ENCODE peak calls at places on chromosomes 11 and 22, in eight cellular contexts. C is stimulated activated CD4-positive, alpha-beta T cell treated with anti-CD3 and anti-CD28 coated beads, Interleukin-4, amount 100 ng/mL, for 48 hours; N is upper lobe of right lung; V is BJ; S is EL; Y is skeletal muscle cell; H is LHCN-M2; L is fibroblast of the conjunctiva. P is an unnamed sample.

GRCh38 chr22:23241562-23242472 is 61.5 kb downstream of the BCR start:
- DNase-seq in C (no peak), N (no peak), V (no peak), S (no peak), Y (no peak), H (no peak), L (no peak), P (no peak)

GRCh38 chr11:116187026-116187425 is 585.8 kb downstream of the BUD13 start:
- DNase-seq in C (no peak), N (no peak), V (no peak), S (no peak), Y (no peak), H (no peak), L (no peak), P (no peak)

GRCh38 chr11:67373916-67374570 is 645 bp upstream of the CLCF1 start:
- DNase-seq in C (no peak), N (peak), V (peak), S (peak), Y (peak), H (peak), L (peak), P (peak)

GRCh38 chr11:68641880-68642279 is 42.5 kb upstream of the GAL start:
- DNase-seq in C (no peak), N (no peak), V (no peak), S (no peak), Y (no peak), H (no peak), L (no peak), P (no peak)

GRCh38 chr22:23762866-23763578 is at the start of gene C22orf15:
- DNase-seq in C (no peak), N (no peak), V (no peak), S (peak), Y (no peak), H (no peak), L (no peak), P (peak)

GRCh38 chr22:38569181-38569971 is 607 bp downstream of the DMC1 start:
- DNase-seq in C (peak), N (no peak), V (no peak), S (no peak), Y (no peak), H (no peak), L (no peak), P (no peak)

GRCh38 chr11:44619931-44620725 is 54.7 kb downstream of the CD82 start:
- DNase-seq in C (no peak), N (peak), V (no peak), S (no peak), Y (no peak), H (no peak), L (no peak), P (no peak)

GRCh38 chr11:100673063-100673462 is 14.0 kb upstream of the ARHGAP42 start:
- DNase-seq in C (no peak), N (no peak), V (no peak), S (no peak), Y (no peak), H (no peak), L (no peak), P (no peak)

GRCh38 chr11:14499560-14500180 is at the start of gene COPB1:
- DNase-seq in C (peak), N (peak), V (peak), S (peak), Y (peak), H (peak), L (peak), P (peak)

GRCh38 chr22:27668828-27669797 is 132.4 kb downstream of the MN1 start:
- DNase-seq in C (no peak), N (no peak), V (peak), S (peak), Y (peak), H (peak), L (no peak), P (peak)

GRCh38 chr11:1356007-1356435 is 33.7 kb upstream of the BRSK2 start:
- DNase-seq in C (no peak), N (peak), V (no peak), S (no peak), Y (no peak), H (no peak), L (no peak), P (no peak)

GRCh38 chr11:27295928-27296327 is 67.1 kb downstream of the CCDC34 start:
- DNase-seq in C (no peak), N (no peak), V (no peak), S (no peak), Y (no peak), H (no peak), L (no peak), P (no peak)

GRCh38 chr11:24155792-24156191 is 341.1 kb upstream of the LUZP2 start:
- DNase-seq in C (no peak), N (no peak), V (no peak), S (peak), Y (no peak), H (peak), L (no peak), P (no peak)

GRCh38 chr22:41078975-41079374 is 13.4 kb upstream of the EP300 start:
- DNase-seq in C (no peak), N (no peak), V (no peak), S (no peak), Y (no peak), H (no peak), L (no peak), P (no peak)

GRCh38 chr11:75439026-75439425 is 6.0 kb upstream of the KLHL35 start:
- DNase-seq in C (no peak), N (no peak), V (no peak), S (no peak), Y (no peak), H (no peak), L (no peak), P (no peak)

GRCh38 chr22:46538816-46539163 is 1.4 kb upstream of the CELSR1 start:
- DNase-seq in C (no peak), N (peak), V (no peak), S (peak), Y (no peak), H (no peak), L (no peak), P (no peak)

GRCh38 chr22:50125029-50125428 is 35.2 kb downstream of the MOV10L1 start:
- DNase-seq in C (no peak), N (no peak), V (no peak), S (no peak), Y (no peak), H (no peak), L (no peak), P (no peak)

GRCh38 chr11:87871071-87871470 is 304.2 kb downstream of the RAB38 start:
- DNase-seq in C (no peak), N (no peak), V (no peak), S (no peak), Y (no peak), H (no peak), L (no peak), P (no peak)

GRCh38 chr22:42282943-42283287 is 12.5 kb upstream of the TCF20 start:
- DNase-seq in C (no peak), N (peak), V (no peak), S (no peak), Y (no peak), H (no peak), L (no peak), P (no peak)

GRCh38 chr11:14308114-14308896 is 50.7 kb downstream of the RRAS2 start:
- DNase-seq in C (no peak), N (no peak), V (no peak), S (peak), Y (no peak), H (peak), L (peak), P (peak)

GRCh38 chr11:19380375-19380774 is 139.6 kb upstream of the E2F8 start:
- DNase-seq in C (no peak), N (no peak), V (peak), S (peak), Y (peak), H (peak), L (peak), P (peak)

GRCh38 chr11:85481862-85482261 is 145.3 kb downstream of the DLG2 start:
- DNase-seq in C (no peak), N (no peak), V (no peak), S (no peak), Y (no peak), H (no peak), L (no peak), P (no peak)